ENCODE peak calls at places on chromosomes 2 and 18, in four cellular contexts. C is lung, P is cardiac fibroblast, V is heart left ventricle. E is an unnamed sample.

GRCh38 chr2:145769053-145769716 is 1249.3 kb upstream of the ZEB2 start:
- DNase-seq in C (no peak), P (no peak), V (no peak), E (no peak)

GRCh38 chr18:63191413-63191812 is 128.2 kb downstream of the BCL2 start:
- DNase-seq in C (no peak), P (no peak), V (no peak), E (no peak)

GRCh38 chr2:99821039-99821438 is 321.4 kb downstream of the AFF3 start:
- DNase-seq in C (no peak), P (no peak), V (no peak), E (no peak)

GRCh38 chr2:229252280-229252679 is 18.8 kb downstream of the PID1 start:
- DNase-seq in C (no peak), P (no peak), V (no peak), E (no peak)

GRCh38 chr18:75473316-75473715 is 45.8 kb upstream of the SMIM21 start:
- DNase-seq in C (no peak), P (no peak), V (no peak), E (no peak)

GRCh38 chr2:675051-675450 is 2.2 kb downstream of the TMEM18 start:
- DNase-seq in C (peak; percentile 22), P (peak; percentile 1), V (no peak), E (no peak)

GRCh38 chr2:235724964-235725603 is 231.2 kb downstream of the AGAP1 start:
- DNase-seq in C (no peak), P (peak; percentile 9), V (peak; percentile 61), E (no peak)

GRCh38 chr18:39318008-39318407 is 1752.4 kb upstream of the CELF4 start:
- DNase-seq in C (no peak), P (no peak), V (no peak), E (no peak)

DNA sequence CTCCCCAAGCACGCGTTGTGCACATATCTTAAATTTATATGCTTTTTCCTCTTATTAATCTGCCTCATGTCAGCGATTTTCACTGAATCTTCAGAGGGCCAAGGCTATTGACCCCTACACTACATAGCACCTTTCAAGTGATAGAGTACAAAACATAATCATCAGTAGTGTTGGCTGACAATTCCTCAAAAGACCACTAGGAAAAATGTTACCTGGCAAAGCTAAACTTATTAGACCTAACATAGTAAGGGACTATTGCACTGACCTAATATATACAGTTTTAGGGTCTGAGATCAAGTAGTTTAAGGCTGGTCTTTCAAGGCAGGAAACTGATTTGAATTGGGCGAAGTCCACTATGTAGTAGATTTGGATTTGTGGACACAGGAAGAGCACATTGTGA is 244.2 kb upstream of the ZC3H15 start:
- DNase-seq in C (no peak), P (no peak), V (no peak), E (no peak)
- TF ChIP-seq CTCF in C (no peak), P (no peak), V (no peak), E (no peak)

GRCh38 chr18:76951600-76952247 is 129.4 kb downstream of the ZNF236 start:
- DNase-seq in C (no peak), P (no peak), V (no peak), E (no peak)
- TF ChIP-seq CTCF in C (no peak), P (no peak), V (no peak), E (no peak)

DNA sequence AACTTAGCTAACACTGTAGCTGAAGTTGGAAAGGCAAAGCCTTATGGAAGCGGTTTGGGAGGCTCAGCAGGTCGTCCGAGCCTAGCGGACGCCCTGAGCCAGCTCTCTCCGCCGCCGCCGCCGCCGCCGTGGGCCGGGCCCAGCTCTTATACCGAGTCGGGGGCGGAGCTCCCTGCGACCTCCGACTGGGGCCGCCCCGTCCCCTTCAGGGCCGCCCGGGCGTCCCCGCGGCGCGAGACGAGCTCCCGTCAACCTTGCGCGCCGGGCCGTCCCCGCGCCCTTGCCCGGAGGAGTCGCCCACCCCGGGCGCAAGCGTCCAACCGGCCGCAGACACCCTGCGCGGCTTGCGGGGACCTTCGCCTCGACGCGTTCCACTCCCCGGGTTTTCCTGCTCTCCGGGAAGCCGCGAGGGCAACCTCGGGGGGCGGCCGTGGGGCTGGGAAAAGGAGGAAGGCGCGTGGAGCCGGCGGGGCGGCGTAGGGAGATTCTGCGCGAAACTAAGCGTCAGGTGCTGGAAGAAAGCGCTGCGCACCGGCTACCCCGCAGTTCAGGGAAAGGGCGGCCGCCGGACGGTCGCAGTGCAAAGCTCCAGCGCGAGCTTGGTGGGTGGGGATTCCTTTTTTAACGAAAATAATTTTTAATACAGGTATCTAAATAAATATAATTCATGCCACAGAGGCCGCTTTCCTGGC is at the start of gene SLC40A1:
- DNase-seq in C (peak; percentile 85), P (peak; percentile 45), V (peak; percentile 89), E (peak; percentile 82)
- TF ChIP-seq CTCF in C (no peak), P (no peak), V (no peak), E (no peak)

GRCh38 chr2:70641263-70641784 is 87.7 kb upstream of the TGFA start:
- DNase-seq in C (no peak), P (peak; percentile 19), V (no peak), E (no peak)

GRCh38 chr2:70646429-70646828 is 92.8 kb upstream of the TGFA start:
- DNase-seq in C (no peak), P (no peak), V (no peak), E (peak; percentile 39)

GRCh38 chr2:70643715-70644114 is 90.1 kb upstream of the TGFA start:
- DNase-seq in C (no peak), P (peak; percentile 13), V (no peak), E (peak; percentile 33)

GRCh38 chr2:70647873-70648481 is 94.4 kb upstream of the TGFA start:
- DNase-seq in C (peak; percentile 63), P (peak; percentile 66), V (peak; percentile 31), E (peak; percentile 66)

DNA sequence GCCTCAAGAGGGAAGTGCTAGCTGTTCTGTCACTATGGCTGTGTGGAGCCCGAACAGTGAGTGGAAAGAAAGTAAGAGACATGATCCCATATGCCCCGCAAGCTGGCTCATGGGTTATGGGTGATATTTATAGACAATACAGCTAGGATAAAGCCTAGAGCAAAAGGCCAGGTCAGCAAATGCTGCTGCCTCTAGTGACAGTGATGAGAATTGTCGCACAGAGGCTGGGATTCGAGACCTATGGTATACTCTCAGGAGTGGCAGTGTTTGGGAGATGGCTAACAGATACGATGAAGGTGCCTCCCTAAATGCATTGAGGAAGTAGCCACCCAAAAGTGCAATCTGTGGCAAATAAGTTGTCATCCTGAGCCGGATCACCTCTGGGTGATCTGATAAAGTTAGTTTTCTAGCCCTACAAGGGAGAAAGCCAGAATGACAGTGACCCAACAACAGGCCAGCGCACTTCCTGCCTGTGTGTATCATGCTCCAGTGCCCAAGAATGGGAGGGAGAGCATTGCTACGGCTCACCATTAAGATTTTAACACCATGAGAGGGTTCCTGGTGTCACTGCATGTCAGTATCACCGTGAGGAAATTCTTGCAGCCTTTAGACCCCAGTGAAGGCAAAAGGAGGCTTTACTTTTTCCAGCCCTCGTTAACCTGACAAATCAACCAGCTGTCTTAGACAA is 92.3 kb upstream of the TGFA start:
- DNase-seq in C (no peak), P (no peak), V (no peak), E (peak; percentile 23)
- TF ChIP-seq CTCF in C (no peak), P (no peak), V (peak; percentile 6), E (peak; percentile 26)

E was measured in colonic mucosa.